ENCODE peak calls at places on chromosome 13, in five cellular contexts. J, O, X, U and P are unnamed samples.

GRCh38 chr13:66700336-66700735 is 529.8 kb downstream of the PCDH9 start:
- DNase-seq in J (no peak), O (no peak), X (no peak), U (no peak), P (no peak)

GRCh38 chr13:49218493-49219051 is 1.6 kb upstream of the MLNR start:
- DNase-seq in J (no peak), O (no peak), X (no peak), U (peak), P (peak)

GRCh38 chr13:49657241-49657641 is 28.9 kb downstream of the ARL11 start:
- DNase-seq in J (no peak), O (no peak), X (no peak), U (no peak), P (peak)

GRCh38 chr13:23504188-23504587 is 66.0 kb upstream of the TNFRSF19 start:
- DNase-seq in J (peak), O (peak), X (no peak), U (peak), P (no peak)

GRCh38 chr13:60329221-60329983 is 67.6 kb upstream of the TDRD3 start:
- DNase-seq in J (peak), O (peak), X (no peak), U (peak), P (peak)

GRCh38 chr13:30880151-30880551 is 25.9 kb upstream of the MEDAG start:
- DNase-seq in J (no peak), O (peak), X (no peak), U (no peak), P (no peak)

GRCh38 chr13:76643596-76643995 is 242.6 kb downstream of the KCTD12 start:
- DNase-seq in J (no peak), O (no peak), X (no peak), U (peak), P (no peak)

GRCh38 chr13:30398601-30399072 is 23.7 kb upstream of the UBE2L5 start:
- DNase-seq in J (no peak), O (no peak), X (no peak), U (no peak), P (no peak)

GRCh38 chr13:41132512-41133152 is at the start of gene KBTBD6:
- DNase-seq in J (peak), O (peak), X (peak), U (peak), P (peak)

GRCh38 chr13:24097064-24097463 is 63.5 kb upstream of the SPATA13 start:
- DNase-seq in J (peak), O (no peak), X (no peak), U (no peak), P (no peak)

GRCh38 chr13:98109226-98109625 is 33.7 kb upstream of the FARP1 start:
- DNase-seq in J (no peak), O (no peak), X (no peak), U (no peak), P (no peak)

GRCh38 chr13:29713841-29714240 is 118.4 kb upstream of the SLC7A1 start:
- DNase-seq in J (peak), O (peak), X (no peak), U (no peak), P (no peak)

GRCh38 chr13:72952529-72953141 is 106.2 kb upstream of the KLF5 start:
- DNase-seq in J (no peak), O (no peak), X (no peak), U (peak), P (no peak)

GRCh38 chr13:76868451-76868850 is 17.8 kb downstream of the KCTD12 start:
- DNase-seq in J (no peak), O (no peak), X (no peak), U (peak), P (no peak)